ENCODE peak calls at places on chromosome 10, in ten cellular contexts. F, U, E, O, J, B, I, D, X and R are unnamed samples.

GRCh38 chr10:24575462-24576002 is 148.2 kb downstream of the ARHGAP21 start:
- DNase-seq in F (no peak), U (no peak), E (no peak), O (no peak), J (no peak), B (no peak), I (no peak), D (no peak), X (no peak), R (no peak)

GRCh38 chr10:79502561-79503309 is 9.6 kb upstream of the EIF5AL1 start:
- DNase-seq in F (peak; percentile 33), U (no peak), E (no peak), O (peak; percentile 79), J (no peak), B (peak; percentile 23), I (peak; percentile 61), D (no peak), X (peak; percentile 52), R (no peak)

GRCh38 chr10:104342941-104343411 is 4.7 kb upstream of the ITPRIP start:
- DNase-seq in F (no peak), U (no peak), E (no peak), O (no peak), J (no peak), B (no peak), I (no peak), D (no peak), X (peak; percentile 51), R (no peak)

GRCh38 chr10:132713421-132714095 is 72.4 kb downstream of the NKX6-2 start:
- DNase-seq in F (peak; percentile 26), U (no peak), E (no peak), O (no peak), J (no peak), B (peak; percentile 8), I (peak; percentile 58), D (no peak), X (no peak), R (no peak)

GRCh38 chr10:100345570-100346330 is 1.3 kb upstream of the SCD start:
- DNase-seq in F (no peak), U (peak; percentile 74), E (no peak), O (peak; percentile 33), J (no peak), B (no peak), I (no peak), D (peak; percentile 49), X (peak; percentile 31), R (peak; percentile 58)

GRCh38 chr10:21497177-21497807 is 28.2 kb downstream of the SKIDA1 start:
- DNase-seq in F (peak; percentile 97), U (peak; percentile 62), E (no peak), O (peak; percentile 91), J (peak; percentile 91), B (peak; percentile 90), I (peak; percentile 99), D (peak; percentile 73), X (peak; percentile 99), R (peak; percentile 48)

GRCh38 chr10:32381165-32381564 is 34.2 kb upstream of the EPC1 start:
- DNase-seq in F (no peak), U (no peak), E (no peak), O (no peak), J (no peak), B (no peak), I (no peak), D (no peak), X (no peak), R (no peak)

GRCh38 chr10:16612148-16612742 is 90.6 kb upstream of the C1QL3 start:
- DNase-seq in F (no peak), U (peak; percentile 46), E (no peak), O (peak; percentile 78), J (no peak), B (no peak), I (no peak), D (no peak), X (peak; percentile 75), R (peak; percentile 23)

GRCh38 chr10:3635697-3636096 is 149.3 kb downstream of the KLF6 start:
- DNase-seq in F (peak; percentile 65), U (no peak), E (no peak), O (no peak), J (peak; percentile 57), B (no peak), I (no peak), D (no peak), X (no peak), R (no peak)
- H3K36me3 ChIP-seq in F (no peaks in the 10 kb centered on the region), U (no peaks in the 10 kb centered on the region), E (no peaks in the 10 kb centered on the region), O (no peaks in the 10 kb centered on the region), J (no peaks in the 10 kb centered on the region), B (no peaks in the 10 kb centered on the region), I (no peaks in the 10 kb centered on the region), D (no peaks in the 10 kb centered on the region), X (no peaks in the 10 kb centered on the region), R (no peaks in the 10 kb centered on the region)

DNA sequence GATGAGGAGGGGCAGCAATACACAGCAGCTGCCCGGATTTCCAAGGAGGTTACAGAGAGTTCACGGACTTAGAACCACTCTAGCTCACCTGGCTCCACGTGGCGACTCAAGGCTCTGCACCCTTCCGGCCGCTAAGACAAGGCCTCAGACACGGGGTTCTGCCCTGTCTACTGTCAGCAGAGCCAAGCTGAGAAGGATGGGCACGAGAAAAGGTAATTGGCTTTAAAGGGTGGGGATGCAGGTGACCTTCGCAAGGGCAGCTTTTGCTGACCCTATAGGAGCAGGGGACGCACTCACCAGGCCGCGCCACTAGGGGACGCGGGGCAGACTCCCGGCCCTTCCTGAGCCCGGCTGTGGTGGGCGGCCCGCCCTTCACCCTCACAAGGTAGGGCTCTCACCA is 152.4 kb downstream of the KIF20B start:
- DNase-seq in F (no peak), U (no peak), E (no peak), O (peak; percentile 87), J (no peak), B (no peak), I (no peak), D (no peak), X (no peak), R (no peak)
- TF ChIP-seq CTCF in F (no peak), U (no peak), E (no peak), O (peak; percentile 75), J (no peak), B (no peak), I (no peak), D (no peak), X (peak; percentile 46), R (peak; percentile 56)

GRCh38 chr10:97651773-97652172 is 11.3 kb downstream of the PI4K2A start:
- DNase-seq in F (no peak), U (no peak), E (no peak), O (no peak), J (no peak), B (no peak), I (no peak), D (no peak), X (no peak), R (no peak)

GRCh38 chr10:97659589-97659988 is 19.1 kb downstream of the PI4K2A start:
- DNase-seq in F (no peak), U (peak; percentile 75), E (no peak), O (no peak), J (no peak), B (no peak), I (no peak), D (no peak), X (no peak), R (no peak)

GRCh38 chr10:97656777-97657176 is 16.3 kb downstream of the PI4K2A start:
- DNase-seq in F (no peak), U (no peak), E (no peak), O (no peak), J (no peak), B (no peak), I (no peak), D (no peak), X (no peak), R (no peak)
- H3K36me3 ChIP-seq in F (peaks cover 4% of the 10 kb centered on the region), U (peaks cover 37% of the 10 kb centered on the region), E (peaks cover 12% of the 10 kb centered on the region), O (peaks cover 52% of the 10 kb centered on the region), J (no peaks in the 10 kb centered on the region), B (peaks cover 81% of the 10 kb centered on the region), I (no peaks in the 10 kb centered on the region), D (peaks cover 79% of the 10 kb centered on the region), X (peaks cover 55% of the 10 kb centered on the region), R (peaks cover 50% of the 10 kb centered on the region)

DNA sequence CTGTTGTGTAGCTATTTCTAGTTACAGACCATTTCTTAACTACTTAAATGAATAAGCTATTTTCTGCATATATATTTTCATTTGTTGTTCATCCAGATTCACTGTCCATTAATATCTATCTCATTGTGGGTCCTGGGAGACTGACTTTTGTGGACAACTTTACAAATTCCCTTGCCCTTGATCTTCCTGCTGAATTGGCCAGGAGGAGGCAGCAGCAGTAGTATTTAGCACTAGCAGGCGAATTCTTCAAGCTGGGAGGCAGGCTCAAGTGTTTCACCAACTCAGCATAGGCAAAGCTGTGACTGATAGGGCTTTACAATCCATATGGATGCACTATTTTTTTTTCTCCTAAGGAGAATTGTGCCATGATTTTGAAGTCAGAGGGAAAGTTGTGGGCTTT is 461.0 kb upstream of the NRG3 start:
- DNase-seq in F (no peak), U (no peak), E (no peak), O (peak; percentile 76), J (no peak), B (no peak), I (no peak), D (no peak), X (peak; percentile 80), R (no peak)
- TF ChIP-seq CTCF in F (no peak), U (no peak), E (no peak), O (peak; percentile 82), J (no peak), B (no peak), I (no peak), D (no peak), X (no peak), R (no peak)

GRCh38 chr10:1002425-1003006 is 14.3 kb downstream of the GTPBP4 start:
- DNase-seq in F (no peak), U (no peak), E (no peak), O (no peak), J (no peak), B (no peak), I (no peak), D (no peak), X (no peak), R (no peak)
- H3K36me3 ChIP-seq in F (peaks cover 66% of the 10 kb centered on the region), U (peaks cover 72% of the 10 kb centered on the region), E (peaks cover 65% of the 10 kb centered on the region), O (peaks cover 96% of the 10 kb centered on the region), J (no peaks in the 10 kb centered on the region), B (peaks cover 100% of the 10 kb centered on the region), I (peaks cover 6% of the 10 kb centered on the region), D (peaks cover 99% of the 10 kb centered on the region), X (peaks cover 68% of the 10 kb centered on the region), R (peaks cover 96% of the 10 kb centered on the region)

DNA sequence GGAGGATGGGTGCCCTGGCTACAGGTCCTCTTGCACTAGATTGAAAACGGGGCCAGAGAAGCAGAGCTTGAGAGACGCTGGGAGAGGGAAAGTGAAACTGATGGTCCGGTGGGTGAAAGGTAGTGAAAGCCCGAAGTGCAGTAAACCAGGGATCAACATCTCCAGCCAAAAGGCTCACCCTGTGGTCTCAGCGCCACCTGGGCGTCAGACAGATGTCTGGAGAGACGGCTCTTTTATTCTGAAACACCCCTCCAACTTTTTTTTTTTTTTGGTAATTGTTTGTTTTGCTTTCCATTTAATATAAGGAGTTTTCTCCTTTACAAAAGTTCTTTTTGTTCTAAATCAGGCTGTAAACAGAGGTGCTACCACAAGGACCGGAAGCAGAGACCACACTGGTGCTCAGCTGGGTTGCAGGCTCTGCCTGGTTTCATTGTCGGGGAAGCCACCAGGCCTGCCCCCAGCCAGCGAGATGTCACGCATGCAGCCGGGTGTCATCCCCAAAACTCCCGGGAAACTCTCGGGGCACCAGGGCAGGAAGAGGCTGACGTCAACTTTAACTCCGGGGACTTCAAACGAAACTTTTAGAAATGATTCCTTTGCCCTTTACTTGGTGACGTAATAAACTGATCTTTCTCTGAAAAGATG is 11.2 kb downstream of the IL2RA start:
- DNase-seq in F (peak; percentile 61), U (peak; percentile 44), E (peak; percentile 86), O (peak; percentile 45), J (peak; percentile 80), B (peak; percentile 58), I (peak; percentile 62), D (no peak), X (no peak), R (peak; percentile 12)
- TF ChIP-seq CTCF in F (peak; percentile 24), U (no peak), E (peak; percentile 18), O (peak; percentile 58), J (peak; percentile 58), B (peak; percentile 29), I (no peak), D (no peak), X (peak; percentile 23), R (peak; percentile 25)

GRCh38 chr10:125797424-125797823 is 21.8 kb upstream of the MMP21 start:
- DNase-seq in F (peak; percentile 57), U (no peak), E (no peak), O (no peak), J (no peak), B (no peak), I (no peak), D (no peak), X (no peak), R (no peak)
- H3K36me3 ChIP-seq in F (peaks cover 11% of the 10 kb centered on the region), U (peaks cover 30% of the 10 kb centered on the region), E (peaks cover 12% of the 10 kb centered on the region), O (no peaks in the 10 kb centered on the region), J (no peaks in the 10 kb centered on the region), B (peaks cover 96% of the 10 kb centered on the region), I (no peaks in the 10 kb centered on the region), D (peaks cover 74% of the 10 kb centered on the region), X (peaks cover 20% of the 10 kb centered on the region), R (peaks cover 14% of the 10 kb centered on the region)